ENCODE peak calls at places on chromosome 5, in eight cellular contexts. M, G, U, O, A, Z, B and Y are unnamed samples.

GRCh38 chr5:98205691-98206461 is 567.6 kb upstream of the RGMB start:
- DNase-seq in G (peak; percentile 72), M (no peak), U (no peak), A (no peak), Z (no peak), B (no peak), O (no peak), Y (no peak)

GRCh38 chr5:109707531-109707930 is 17.8 kb downstream of the MAN2A1 start:
- DNase-seq in U (no peak), G (no peak), M (no peak), Z (no peak), B (no peak), O (no peak), A (no peak), Y (no peak)

GRCh38 chr5:137264573-137264972 is 234.6 kb downstream of the SPOCK1 start:
- DNase-seq in A (no peak), B (peak; percentile 89), G (peak; percentile 95), O (no peak), U (no peak), Z (no peak), M (no peak), Y (no peak)

GRCh38 chr5:170741801-170742200 is 41.7 kb upstream of the GABRP start:
- DNase-seq in G (no peak), B (no peak), U (no peak), O (no peak), Z (no peak), A (no peak), M (no peak), Y (no peak)

GRCh38 chr5:3694819-3695218 is 99.2 kb downstream of the IRX1 start:
- DNase-seq in B (no peak), M (no peak), Z (no peak), G (peak; percentile 54), A (no peak), U (no peak), O (no peak), Y (no peak)

GRCh38 chr5:3100921-3101551 is 349.6 kb upstream of the IRX2 start:
- DNase-seq in G (no peak), U (no peak), Z (no peak), M (no peak), O (no peak), B (no peak), A (peak; percentile 67), Y (no peak)

GRCh38 chr5:16712600-16712999 is 95.8 kb upstream of the RETREG1 start:
- DNase-seq in Z (no peak), U (no peak), O (no peak), B (no peak), M (no peak), G (no peak), A (no peak), Y (no peak)

GRCh38 chr5:440413-441180 is 2.4 kb upstream of the EXOC3 start:
- DNase-seq in B (no peak), G (no peak), A (no peak), U (no peak), Z (no peak), O (no peak), M (no peak), Y (no peak)

GRCh38 chr5:98755406-98755805 is 18.1 kb upstream of the RGMB start:
- DNase-seq in G (peak; percentile 74), O (no peak), Z (no peak), A (no peak), B (peak; percentile 72), M (no peak), U (no peak), Y (no peak)

GRCh38 chr5:19044931-19045695 is 942.9 kb downstream of the CDH18 start:
- DNase-seq in U (no peak), A (no peak), M (no peak), G (no peak), O (no peak), Z (no peak), B (no peak), Y (no peak)

GRCh38 chr5:81420039-81420667 is 26.2 kb upstream of the ACOT12 start:
- DNase-seq in O (no peak), G (peak; percentile 96), U (no peak), B (peak; percentile 89), A (no peak), M (no peak), Z (peak; percentile 11), Y (no peak)

GRCh38 chr5:80220268-80220897 is 35.5 kb downstream of the SERINC5 start:
- DNase-seq in U (no peak), G (no peak), O (no peak), A (no peak), Z (no peak), M (no peak), B (no peak), Y (no peak)

GRCh38 chr5:139251695-139252288 is 41.7 kb upstream of the MATR3 start:
- DNase-seq in M (no peak), A (no peak), O (no peak), U (no peak), Z (no peak), B (no peak), G (peak; percentile 45), Y (no peak)

GRCh38 chr5:72281430-72281763 is 38.6 kb downstream of the MRPS27 start:
- DNase-seq in O (no peak), G (no peak), U (no peak), M (no peak), A (no peak), Z (no peak), B (no peak), Y (no peak)

GRCh38 chr5:94329115-94329514 is 289.3 kb downstream of the KIAA0825 start:
- DNase-seq in G (peak; percentile 2), U (no peak), B (no peak), O (no peak), Z (no peak), A (no peak), M (no peak), Y (no peak)

GRCh38 chr5:109250533-109251329 is 159.0 kb downstream of the PJA2 start:
- DNase-seq in A (no peak), M (no peak), O (no peak), B (no peak), Z (no peak), U (no peak), G (no peak), Y (no peak)

GRCh38 chr5:142324377-142324870 is 397 bp downstream of the SPRY4 start:
- DNase-seq in O (no peak), A (no peak), M (no peak), B (no peak), Z (no peak), G (no peak), U (no peak), Y (peak; percentile 48)

GRCh38 chr5:31682847-31683246 is 43.9 kb downstream of the PDZD2 start:
- DNase-seq in O (no peak), Z (no peak), A (no peak), B (no peak), G (no peak), M (no peak), U (no peak), Y (peak; percentile 20)